ENCODE peak calls at places on chromosomes 13 and 19, in four cellular contexts. S, A, F and J are unnamed samples.

GRCh38 chr13:23372264-23372905 is 61.1 kb downstream of the SACS start:
- DNase-seq in F (no peak), A (no peak), S (no peak), J (no peak)

GRCh38 chr19:15437355-15438123 is 12.2 kb downstream of the WIZ start:
- DNase-seq in A (peak; percentile 47), S (no peak), F (no peak), J (no peak)

GRCh38 chr19:54169149-54169731 is 3.7 kb downstream of the TMC4 start:
- DNase-seq in A (no peak), S (no peak), F (no peak), J (no peak)

GRCh38 chr13:39132286-39132685 is 94.0 kb downstream of the NHLRC3 start:
- DNase-seq in A (no peak), F (no peak), S (no peak), J (no peak)

GRCh38 chr19:4380254-4380727 is 20.1 kb downstream of the SH3GL1 start:
- DNase-seq in S (no peak), F (no peak), A (no peak), J (no peak)

GRCh38 chr13:110125157-110125556 is 181.8 kb downstream of the COL4A1 start:
- DNase-seq in A (no peak), S (no peak), F (no peak), J (no peak)

GRCh38 chr13:72062566-72062965 is 195.6 kb upstream of the DACH1 start:
- DNase-seq in S (no peak), A (no peak), F (no peak), J (peak; percentile 46)

GRCh38 chr19:4374451-4375163 is 25.7 kb downstream of the SH3GL1 start:
- DNase-seq in F (peak; percentile 89), A (peak; percentile 79), S (no peak), J (no peak)

GRCh38 chr19:8511573-8512101 is 2.3 kb downstream of the ZNF414 start:
- DNase-seq in A (no peak), F (no peak), S (no peak), J (no peak)

GRCh38 chr13:71316964-71317363 is 550.0 kb downstream of the DACH1 start:
- DNase-seq in F (no peak), A (no peak), S (no peak), J (no peak)

GRCh38 chr13:74136089-74136658 is 2.0 kb upstream of the KLF12 start:
- DNase-seq in S (no peak), F (no peak), A (no peak), J (peak; percentile 35)

GRCh38 chr19:28234637-28235036 is 978.3 kb downstream of the UQCRFS1 start:
- DNase-seq in A (no peak), F (no peak), S (no peak), J (no peak)

GRCh38 chr19:8240274-8241229 is 31.4 kb downstream of the CERS4 start:
- DNase-seq in A (peak; percentile 90), S (peak; percentile 56), F (peak; percentile 96), J (peak; percentile 76)

GRCh38 chr13:110616103-110617101 is 1.1 kb downstream of the NAXD start:
- DNase-seq in S (no peak), A (peak; percentile 26), F (peak; percentile 53), J (peak; percentile 31)

GRCh38 chr19:45470147-45471081 is 2.6 kb downstream of the FOSB start:
- DNase-seq in F (peak; percentile 30), S (no peak), A (no peak), J (no peak)

GRCh38 chr19:32254128-32254527 is 91.3 kb upstream of the ZNF507 start:
- DNase-seq in A (no peak), S (no peak), F (no peak), J (no peak)

GRCh38 chr19:16293133-16294085 is 31.2 kb upstream of the KLF2 start:
- DNase-seq in A (no peak), S (no peak), F (peak; percentile 68), J (no peak)

GRCh38 chr13:39263033-39263432 is 224.8 kb downstream of the NHLRC3 start:
- DNase-seq in S (peak; percentile 9), A (peak; percentile 23), F (peak; percentile 38), J (peak; percentile 54)

GRCh38 chr19:49786432-49786831 is 19.6 kb downstream of the AP2A1 start:
- DNase-seq in A (no peak), S (no peak), F (peak; percentile 37), J (no peak)

GRCh38 chr13:97275265-97275664 is 53.1 kb downstream of the MBNL2 start:
- DNase-seq in F (no peak), A (peak; percentile 57), S (no peak), J (no peak)

GRCh38 chr19:3404324-3405260 is 38.2 kb downstream of the NFIC start:
- DNase-seq in S (no peak), F (no peak), A (no peak), J (no peak)

GRCh38 chr13:74770361-74770760 is 636.2 kb upstream of the KLF12 start:
- DNase-seq in A (no peak), F (no peak), S (no peak), J (no peak)

GRCh38 chr13:111142472-111142871 is 27.4 kb downstream of the ARHGEF7 start:
- DNase-seq in S (no peak), A (no peak), F (no peak), J (no peak)

GRCh38 chr13:98396071-98396710 is 180.7 kb downstream of the STK24 start:
- DNase-seq in S (no peak), F (no peak), A (no peak), J (no peak)

GRCh38 chr19:53520547-53521372 is 17.2 kb upstream of the ZNF331 start:
- DNase-seq in S (peak; percentile 80), F (peak; percentile 75), A (peak; percentile 87), J (peak; percentile 94)

GRCh38 chr19:20044663-20045062 is 5.4 kb upstream of the ZNF682 start:
- DNase-seq in F (no peak), A (no peak), S (no peak), J (no peak)

GRCh38 chr13:26956532-26957142 is 196.1 kb upstream of the GPR12 start:
- DNase-seq in F (no peak), S (no peak), A (no peak), J (no peak)

GRCh38 chr19:6890938-6891337 is 3.6 kb downstream of the ADGRE1 start:
- DNase-seq in F (no peak), S (no peak), A (no peak), J (no peak)

GRCh38 chr13:105333416-105333815 is 1202.0 kb downstream of the EFNB2 start:
- DNase-seq in S (no peak), F (no peak), A (no peak), J (no peak)

GRCh38 chr13:112174476-112175110 is 107.6 kb downstream of the SOX1 start:
- DNase-seq in A (no peak), S (no peak), F (no peak), J (no peak)

GRCh38 chr19:56595548-56595899 is 422 bp downstream of the ZNF71 start:
- DNase-seq in S (no peak), F (no peak), A (no peak), J (no peak)

GRCh38 chr13:23969672-23970071 is 72.4 kb upstream of the C1QTNF9B start:
- DNase-seq in S (no peak), A (peak; percentile 49), F (no peak), J (no peak)

GRCh38 chr13:44825951-44826350 is 163.3 kb downstream of the NUFIP1 start:
- DNase-seq in F (no peak), S (no peak), A (no peak), J (no peak)

GRCh38 chr19:41219924-41220567 is 1.0 kb downstream of the AXL start:
- DNase-seq in S (no peak), A (no peak), F (peak; percentile 87), J (no peak)

GRCh38 chr19:40674291-40674690 is 16.2 kb downstream of the NUMBL start:
- DNase-seq in F (no peak), A (no peak), S (no peak), J (no peak)

GRCh38 chr19:55259540-55260210 is 858 bp upstream of the PPP6R1 start:
- DNase-seq in F (no peak), A (no peak), S (no peak), J (no peak)

DNA sequence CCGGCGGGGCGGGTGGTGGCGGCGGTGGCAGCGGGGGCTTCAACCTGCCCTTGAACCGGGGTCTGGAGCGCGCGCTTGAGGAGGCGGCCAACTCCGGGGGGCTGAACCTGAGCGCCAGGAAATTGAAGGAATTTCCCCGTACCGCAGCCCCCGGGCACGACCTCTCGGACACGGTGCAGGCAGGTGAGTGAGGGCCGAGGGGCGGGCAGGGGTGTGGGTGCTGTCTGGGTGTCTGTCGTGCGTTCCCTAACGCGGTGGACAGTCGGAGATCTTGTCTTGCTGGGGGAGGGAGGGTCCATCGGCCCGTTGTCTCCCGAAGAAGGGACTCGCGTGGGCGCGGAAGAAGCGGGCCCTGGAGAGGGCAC is 533 bp downstream of the LRCH1 start:
- DNase-seq in S (no peak), A (no peak), F (peak; percentile 15), J (peak; percentile 33)
- TF ChIP-seq TCF7 in S (no peak), A (no peak), F (no peak), J (peak; percentile 18)

DNA sequence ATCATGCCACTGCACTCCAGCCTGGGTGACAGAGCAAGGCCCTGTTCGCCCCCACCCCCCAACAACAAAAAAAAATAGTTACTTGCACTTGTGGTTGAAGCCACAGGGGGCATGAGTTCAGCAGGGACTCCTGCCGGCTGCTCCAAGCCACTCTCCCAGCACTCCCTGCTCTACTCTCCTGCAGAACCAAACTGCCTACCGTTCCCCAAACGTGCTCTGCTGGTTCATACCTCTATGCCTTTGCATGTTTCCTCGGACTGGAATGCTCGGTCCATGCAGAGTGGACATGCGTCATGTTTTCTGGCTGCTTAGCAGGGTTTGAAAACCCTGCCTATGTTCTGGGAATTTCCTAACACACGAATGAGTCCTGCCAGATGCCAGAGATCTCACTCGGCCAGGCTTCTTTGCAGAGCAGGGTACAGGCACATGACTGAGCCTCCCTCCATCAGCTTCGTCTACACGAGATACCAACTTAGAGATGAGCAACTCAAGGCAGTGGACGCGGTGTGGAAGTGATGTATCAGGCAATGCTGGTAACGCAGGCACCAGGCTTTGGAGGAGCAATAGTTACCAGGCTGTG is 8.5 kb upstream of the SLC25A15 start:
- DNase-seq in S (no peak), A (peak; percentile 54), F (peak; percentile 53), J (no peak)
- TF ChIP-seq TCF7 in S (no peak), A (no peak), F (no peak), J (no peak)

GRCh38 chr13:102286326-102286725 is 115.5 kb downstream of the FGF14 start:
- DNase-seq in S (no peak), A (peak; percentile 53), F (no peak), J (no peak)
- TF ChIP-seq TCF7 in S (no peak), A (no peak), F (no peak), J (no peak)

GRCh38 chr13:40979232-40979631 is 39.9 kb downstream of the ELF1 start:
- DNase-seq in A (no peak), F (no peak), S (no peak), J (no peak)
- TF ChIP-seq TCF7 in A (no peak), F (no peak), S (no peak), J (no peak)

GRCh38 chr19:14164088-14164487 is 27.7 kb upstream of the ASF1B start:
- DNase-seq in A (no peak), S (no peak), F (no peak), J (no peak)
- TF ChIP-seq TCF7 in A (no peak), S (no peak), F (no peak), J (no peak)